ENCODE peak calls at places on chromosomes 6 and 20, in seven cellular contexts. One of them, this sample, is unnamed.

GRCh38 chr20:54356726-54357235 is 118.6 kb upstream of the DOK5 start:
- DNase-seq in A549: no peak
- DNase-seq in cardiac muscle cell: no peak
- DNase-seq in skeletal muscle cell: no peak
- DNase-seq in sigmoid colon: no peak
- DNase-seq in fibroblast of lung: no peak
- DNase-seq in astrocyte of the spinal cord: no peak
- DNase-seq in this sample: no peak

GRCh38 chr6:43799671-43800623 is 29.9 kb downstream of the VEGFA start:
- DNase-seq in A549: no peak
- DNase-seq in cardiac muscle cell: no peak
- DNase-seq in skeletal muscle cell: no peak
- DNase-seq in sigmoid colon: no peak
- DNase-seq in fibroblast of lung: no peak
- DNase-seq in astrocyte of the spinal cord: no peak
- DNase-seq in this sample: no peak

GRCh38 chr20:13142143-13142542 is 78.9 kb upstream of the ISM1 start:
- DNase-seq in A549: no peak
- DNase-seq in cardiac muscle cell: no peak
- DNase-seq in skeletal muscle cell: no peak
- DNase-seq in sigmoid colon: no peak
- DNase-seq in fibroblast of lung: peak
- DNase-seq in astrocyte of the spinal cord: peak
- DNase-seq in this sample: peak

GRCh38 chr20:57076202-57076651 is 190.2 kb downstream of the BMP7 start:
- DNase-seq in A549: no peak
- DNase-seq in cardiac muscle cell: no peak
- DNase-seq in skeletal muscle cell: no peak
- DNase-seq in sigmoid colon: no peak
- DNase-seq in fibroblast of lung: peak
- DNase-seq in astrocyte of the spinal cord: peak
- DNase-seq in this sample: no peak

GRCh38 chr6:117538615-117539014 is 56.1 kb downstream of the DCBLD1 start:
- DNase-seq in A549: no peak
- DNase-seq in cardiac muscle cell: no peak
- DNase-seq in skeletal muscle cell: no peak
- DNase-seq in sigmoid colon: no peak
- DNase-seq in fibroblast of lung: peak
- DNase-seq in astrocyte of the spinal cord: no peak
- DNase-seq in this sample: peak

GRCh38 chr20:48910360-48910781 is 11.1 kb upstream of the ARFGEF2 start:
- DNase-seq in A549: no peak
- DNase-seq in cardiac muscle cell: no peak
- DNase-seq in skeletal muscle cell: no peak
- DNase-seq in sigmoid colon: no peak
- DNase-seq in fibroblast of lung: no peak
- DNase-seq in astrocyte of the spinal cord: peak
- DNase-seq in this sample: no peak

GRCh38 chr6:77566235-77566634 is 86.6 kb upstream of the MEI4 start:
- DNase-seq in A549: no peak
- DNase-seq in cardiac muscle cell: no peak
- DNase-seq in skeletal muscle cell: no peak
- DNase-seq in sigmoid colon: no peak
- DNase-seq in fibroblast of lung: no peak
- DNase-seq in astrocyte of the spinal cord: no peak
- DNase-seq in this sample: no peak

GRCh38 chr20:53002786-53003185 is 30.6 kb downstream of the TSHZ2 start:
- DNase-seq in A549: no peak
- DNase-seq in cardiac muscle cell: no peak
- DNase-seq in skeletal muscle cell: no peak
- DNase-seq in sigmoid colon: no peak
- DNase-seq in fibroblast of lung: peak
- DNase-seq in astrocyte of the spinal cord: no peak
- DNase-seq in this sample: no peak

GRCh38 chr6:159360306-159360705 is 191.1 kb downstream of the FNDC1 start:
- DNase-seq in A549: no peak
- DNase-seq in cardiac muscle cell: no peak
- DNase-seq in skeletal muscle cell: no peak
- DNase-seq in sigmoid colon: no peak
- DNase-seq in fibroblast of lung: no peak
- DNase-seq in astrocyte of the spinal cord: no peak
- DNase-seq in this sample: no peak

GRCh38 chr6:119224095-119224701 is 125.4 kb downstream of the MAN1A1 start:
- DNase-seq in A549: no peak
- DNase-seq in cardiac muscle cell: no peak
- DNase-seq in skeletal muscle cell: no peak
- DNase-seq in sigmoid colon: no peak
- DNase-seq in fibroblast of lung: no peak
- DNase-seq in astrocyte of the spinal cord: no peak
- DNase-seq in this sample: no peak

GRCh38 chr6:28807682-28808280 is 116.0 kb downstream of the TRIM27 start:
- DNase-seq in A549: no peak
- DNase-seq in cardiac muscle cell: no peak
- DNase-seq in skeletal muscle cell: no peak
- DNase-seq in sigmoid colon: no peak
- DNase-seq in fibroblast of lung: peak
- DNase-seq in astrocyte of the spinal cord: peak
- DNase-seq in this sample: peak

GRCh38 chr6:87945181-87945580 is 102.5 kb upstream of the SPACA1 start:
- DNase-seq in A549: no peak
- DNase-seq in cardiac muscle cell: peak
- DNase-seq in skeletal muscle cell: no peak
- DNase-seq in sigmoid colon: no peak
- DNase-seq in fibroblast of lung: peak
- DNase-seq in astrocyte of the spinal cord: no peak
- DNase-seq in this sample: no peak

GRCh38 chr6:6006428-6007310 is at the start of gene NRN1:
- DNase-seq in A549: no peak
- DNase-seq in cardiac muscle cell: no peak
- DNase-seq in skeletal muscle cell: no peak
- DNase-seq in sigmoid colon: no peak
- DNase-seq in fibroblast of lung: no peak
- DNase-seq in astrocyte of the spinal cord: peak
- DNase-seq in this sample: peak

GRCh38 chr6:37804676-37805075 is 14.9 kb upstream of the ZFAND3 start:
- DNase-seq in A549: no peak
- DNase-seq in cardiac muscle cell: no peak
- DNase-seq in skeletal muscle cell: no peak
- DNase-seq in sigmoid colon: no peak
- DNase-seq in fibroblast of lung: no peak
- DNase-seq in astrocyte of the spinal cord: no peak
- DNase-seq in this sample: no peak

GRCh38 chr6:73579851-73580246 is 59.0 kb upstream of the EEF1A1 start:
- DNase-seq in A549: peak
- DNase-seq in cardiac muscle cell: no peak
- DNase-seq in skeletal muscle cell: peak
- DNase-seq in sigmoid colon: no peak
- DNase-seq in fibroblast of lung: peak
- DNase-seq in astrocyte of the spinal cord: peak
- DNase-seq in this sample: peak

GRCh38 chr6:13762648-13763441 is 51.2 kb upstream of the RANBP9 start:
- DNase-seq in A549: no peak
- DNase-seq in cardiac muscle cell: no peak
- DNase-seq in skeletal muscle cell: peak
- DNase-seq in sigmoid colon: peak
- DNase-seq in fibroblast of lung: peak
- DNase-seq in astrocyte of the spinal cord: peak
- DNase-seq in this sample: no peak

GRCh38 chr6:127022297-127022696 is 96.2 kb upstream of the RSPO3 start:
- DNase-seq in A549: no peak
- DNase-seq in cardiac muscle cell: no peak
- DNase-seq in skeletal muscle cell: peak
- DNase-seq in sigmoid colon: peak
- DNase-seq in fibroblast of lung: no peak
- DNase-seq in astrocyte of the spinal cord: peak
- DNase-seq in this sample: peak

GRCh38 chr20:18585134-18585533 is 2.7 kb upstream of the DTD1 start:
- DNase-seq in A549: no peak
- DNase-seq in cardiac muscle cell: no peak
- DNase-seq in skeletal muscle cell: peak
- DNase-seq in sigmoid colon: no peak
- DNase-seq in fibroblast of lung: peak
- DNase-seq in astrocyte of the spinal cord: peak
- DNase-seq in this sample: peak

GRCh38 chr20:12963456-12963855 is 45.3 kb upstream of the SPTLC3 start:
- DNase-seq in A549: no peak
- DNase-seq in cardiac muscle cell: no peak
- DNase-seq in skeletal muscle cell: no peak
- DNase-seq in sigmoid colon: no peak
- DNase-seq in fibroblast of lung: no peak
- DNase-seq in astrocyte of the spinal cord: no peak
- DNase-seq in this sample: peak

GRCh38 chr6:5435449-5435848 is 174.1 kb downstream of the FARS2 start:
- DNase-seq in A549: no peak
- DNase-seq in cardiac muscle cell: no peak
- DNase-seq in skeletal muscle cell: peak
- DNase-seq in sigmoid colon: no peak
- DNase-seq in fibroblast of lung: peak
- DNase-seq in astrocyte of the spinal cord: peak
- DNase-seq in this sample: no peak

GRCh38 chr20:58515240-58516212 is at the start of gene APCDD1L:
- DNase-seq in A549: no peak
- DNase-seq in cardiac muscle cell: no peak
- DNase-seq in skeletal muscle cell: peak
- DNase-seq in sigmoid colon: peak
- DNase-seq in fibroblast of lung: peak
- DNase-seq in astrocyte of the spinal cord: peak
- DNase-seq in this sample: no peak
- H3K4me3 ChIP-seq in A549: no peak
- H3K4me3 ChIP-seq in cardiac muscle cell: peak
- H3K4me3 ChIP-seq in skeletal muscle cell: peak
- H3K4me3 ChIP-seq in sigmoid colon: peak
- H3K4me3 ChIP-seq in fibroblast of lung: peak
- H3K4me3 ChIP-seq in astrocyte of the spinal cord: peak
- H3K4me3 ChIP-seq in this sample: no peak

DNA sequence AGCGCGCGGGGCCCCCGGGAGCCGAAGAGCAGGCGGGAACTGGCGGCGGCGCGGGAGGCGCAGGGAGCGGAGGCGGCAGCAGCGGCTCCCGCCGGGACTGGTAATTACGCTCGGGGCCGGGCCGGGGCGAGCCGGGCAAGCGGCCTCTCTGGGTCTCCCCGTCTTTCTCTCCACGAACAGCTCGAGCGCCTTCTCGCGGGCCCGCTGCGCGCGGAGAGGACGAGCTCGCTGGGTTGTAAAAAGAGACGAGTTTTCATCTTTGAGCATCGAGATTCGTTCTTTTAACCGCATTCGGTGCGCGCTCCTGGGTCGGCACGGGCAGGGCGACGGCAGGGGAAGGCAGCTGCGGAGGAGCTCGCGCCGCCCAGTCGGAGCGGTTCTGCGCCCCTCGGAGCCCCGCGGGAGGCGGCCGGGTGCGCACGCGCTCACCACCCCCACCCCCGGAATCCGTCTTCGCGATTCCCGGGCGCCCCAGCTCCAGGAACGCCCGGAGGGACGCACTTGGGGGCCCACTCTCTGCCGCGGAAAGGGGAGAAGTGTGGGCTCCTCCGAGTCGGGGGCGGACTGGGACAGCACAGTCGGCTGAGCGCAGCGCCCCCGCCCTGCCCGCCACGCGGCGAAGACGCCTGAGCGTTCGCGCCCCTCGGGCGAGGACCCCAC is 38.0 kb downstream of the YTHDF1 start:
- DNase-seq in A549: no peak
- DNase-seq in cardiac muscle cell: no peak
- DNase-seq in skeletal muscle cell: no peak
- DNase-seq in sigmoid colon: no peak
- DNase-seq in fibroblast of lung: no peak
- DNase-seq in astrocyte of the spinal cord: no peak
- DNase-seq in this sample: no peak
- H3K4me3 ChIP-seq in A549: peak
- H3K4me3 ChIP-seq in cardiac muscle cell: peak
- H3K4me3 ChIP-seq in skeletal muscle cell: no peak
- H3K4me3 ChIP-seq in sigmoid colon: peak
- H3K4me3 ChIP-seq in fibroblast of lung: no peak
- H3K4me3 ChIP-seq in astrocyte of the spinal cord: no peak
- H3K4me3 ChIP-seq in this sample: no peak

DNA sequence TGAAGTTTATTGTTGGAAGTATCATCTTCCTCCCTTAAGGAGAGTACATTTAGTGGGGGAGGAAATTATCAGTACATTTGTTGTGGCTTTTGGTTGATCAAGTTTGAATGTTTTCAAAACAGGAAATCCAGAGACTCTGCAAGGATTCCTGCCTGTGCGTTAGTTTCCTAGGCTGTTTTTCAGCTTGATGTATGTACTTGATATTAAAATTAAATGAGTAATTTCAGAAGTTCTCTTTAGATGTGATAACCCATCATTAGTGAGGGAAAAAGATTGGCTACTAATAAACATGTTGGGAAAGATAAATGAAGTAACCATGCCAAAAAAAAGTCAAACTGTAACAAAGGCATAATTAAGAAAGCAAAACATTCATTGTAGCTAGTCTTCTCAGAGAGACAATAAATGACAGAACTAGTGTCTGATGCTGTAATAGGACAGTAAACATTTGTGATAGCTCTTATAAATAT is 88.0 kb upstream of the TULP1 start:
- DNase-seq in A549: no peak
- DNase-seq in cardiac muscle cell: no peak
- DNase-seq in skeletal muscle cell: no peak
- DNase-seq in sigmoid colon: no peak
- DNase-seq in fibroblast of lung: no peak
- DNase-seq in astrocyte of the spinal cord: no peak
- DNase-seq in this sample: no peak
- H3K4me3 ChIP-seq in A549: no peak
- H3K4me3 ChIP-seq in cardiac muscle cell: no peak
- H3K4me3 ChIP-seq in skeletal muscle cell: no peak
- H3K4me3 ChIP-seq in sigmoid colon: peak
- H3K4me3 ChIP-seq in fibroblast of lung: no peak
- H3K4me3 ChIP-seq in astrocyte of the spinal cord: no peak
- H3K4me3 ChIP-seq in this sample: no peak

DNA sequence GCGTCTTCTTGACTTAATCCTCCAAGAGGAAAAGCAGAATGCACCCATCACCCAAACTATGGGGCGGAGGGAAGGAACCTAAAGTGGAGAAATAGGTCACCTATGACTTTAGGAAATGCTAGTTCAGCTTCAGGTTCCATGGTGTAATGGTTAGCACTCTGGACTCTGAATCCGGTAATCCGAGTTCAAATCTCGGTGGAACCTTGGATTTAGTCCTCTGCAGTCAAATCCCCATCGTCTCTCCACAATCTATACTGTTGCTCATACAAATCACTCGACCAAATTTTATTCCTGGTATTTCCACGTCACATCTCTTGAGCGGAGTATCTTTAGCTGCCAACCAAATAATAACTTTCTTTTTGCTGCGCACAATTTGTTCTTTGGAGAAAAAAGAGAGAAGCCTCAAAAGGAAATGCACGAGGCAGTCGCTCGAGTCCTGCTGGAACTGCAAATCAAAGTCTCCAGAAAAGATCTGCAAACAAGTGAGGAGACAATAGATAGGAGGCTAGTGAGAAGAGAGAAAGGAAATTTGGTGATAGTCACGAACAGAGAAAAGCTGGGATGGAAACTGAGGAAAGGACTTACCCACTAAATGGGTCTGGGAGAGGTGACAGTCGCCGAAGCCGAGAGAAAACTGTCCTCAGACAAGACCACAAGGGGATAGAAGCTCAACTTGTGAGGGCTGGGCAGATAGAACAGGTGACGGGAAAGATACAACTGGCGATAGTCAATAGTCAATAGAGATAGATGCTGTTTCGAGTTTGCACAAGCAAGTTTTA is 16.6 kb downstream of the POM121L2 start:
- DNase-seq in A549: no peak
- DNase-seq in cardiac muscle cell: peak
- DNase-seq in skeletal muscle cell: no peak
- DNase-seq in sigmoid colon: no peak
- DNase-seq in fibroblast of lung: peak
- DNase-seq in astrocyte of the spinal cord: peak
- DNase-seq in this sample: no peak
- H3K4me3 ChIP-seq in A549: peak
- H3K4me3 ChIP-seq in cardiac muscle cell: peak
- H3K4me3 ChIP-seq in skeletal muscle cell: peak
- H3K4me3 ChIP-seq in sigmoid colon: no peak
- H3K4me3 ChIP-seq in fibroblast of lung: peak
- H3K4me3 ChIP-seq in astrocyte of the spinal cord: peak
- H3K4me3 ChIP-seq in this sample: peak